ENCODE peak calls at places on chromosomes 1 and 21, in four cellular contexts. W, Y, J and U are unnamed samples.

GRCh38 chr21:19246018-19246417 is 842.4 kb upstream of the TMPRSS15 start:
- DNase-seq in W (no peak), J (no peak), Y (no peak), U (no peak)

GRCh38 chr1:65097081-65097480 is 50.9 kb upstream of the AK4 start:
- DNase-seq in W (no peak), J (no peak), Y (no peak), U (no peak)

GRCh38 chr1:63255153-63255552 is 67.2 kb upstream of the FOXD3 start:
- DNase-seq in Y (no peak), J (no peak), W (no peak), U (no peak)

GRCh38 chr1:159141584-159142518 is 29.6 kb upstream of the CADM3 start:
- DNase-seq in Y (no peak), J (no peak), W (peak), U (no peak)

GRCh38 chr1:94514095-94514727 is 27.3 kb downstream of the F3 start:
- DNase-seq in W (peak), Y (no peak), J (no peak), U (no peak)

GRCh38 chr1:20472860-20473711 is 12.9 kb downstream of the CAMK2N1 start:
- DNase-seq in Y (peak), J (no peak), W (peak), U (no peak)

GRCh38 chr21:45570071-45570470 is 27.8 kb upstream of the SLC19A1 start:
- DNase-seq in Y (no peak), W (no peak), J (no peak), U (peak)

GRCh38 chr1:55280731-55281130 is 65.6 kb upstream of the USP24 start:
- DNase-seq in Y (no peak), W (no peak), J (no peak), U (no peak)

GRCh38 chr1:9289724-9290493 is 2.8 kb upstream of the SPSB1 start:
- DNase-seq in W (no peak), Y (peak), J (no peak), U (no peak)

GRCh38 chr1:25246600-25247023 is 642 bp downstream of the RSRP1 start:
- DNase-seq in Y (peak), J (no peak), W (no peak), U (no peak)

GRCh38 chr1:35029756-35030155 is 2.0 kb downstream of the ZMYM6 start:
- DNase-seq in W (no peak), Y (no peak), J (no peak), U (no peak)

GRCh38 chr1:154609398-154610380 is 1.7 kb upstream of the ADAR start:
- DNase-seq in W (no peak), Y (no peak), J (no peak), U (no peak)

GRCh38 chr1:205360166-205360565 is 3.4 kb upstream of the KLHDC8A start:
- DNase-seq in J (no peak), Y (no peak), W (no peak), U (no peak)

GRCh38 chr1:71753746-71754145 is 528.6 kb downstream of the NEGR1 start:
- DNase-seq in Y (no peak), J (no peak), W (no peak), U (no peak)

GRCh38 chr1:88655685-88656299 is 28.3 kb upstream of the PKN2 start:
- DNase-seq in J (no peak), Y (no peak), W (no peak), U (no peak)

GRCh38 chr21:43578677-43579313 is 80.5 kb downstream of the HSF2BP start:
- DNase-seq in Y (no peak), W (no peak), J (no peak), U (no peak)

GRCh38 chr1:74835046-74835445 is 102.1 kb downstream of the TYW3 start:
- DNase-seq in W (no peak), J (no peak), Y (no peak), U (no peak)

GRCh38 chr21:38768385-38769071 is 37.2 kb upstream of the ETS2 start:
- DNase-seq in J (no peak), W (no peak), Y (no peak), U (peak)

GRCh38 chr1:23111600-23112535 is 56.8 kb downstream of the LUZP1 start:
- DNase-seq in J (no peak), Y (no peak), W (no peak), U (no peak)

GRCh38 chr1:186763107-186763506 is 65.6 kb upstream of the PLA2G4A start:
- DNase-seq in W (no peak), Y (no peak), J (no peak), U (no peak)

GRCh38 chr1:54173681-54174080 is 20.9 kb upstream of the CDCP2 start:
- DNase-seq in J (no peak), W (no peak), Y (no peak), U (no peak)

GRCh38 chr1:47449702-47450552 is 12.1 kb downstream of the FOXD2 start:
- DNase-seq in J (no peak), W (peak), Y (peak), U (no peak)

GRCh38 chr1:85397490-85398044 is 67.4 kb downstream of the DDAH1 start:
- DNase-seq in W (no peak), J (no peak), Y (no peak), U (no peak)